ENCODE peak calls at places on chromosomes 2 and 18, in five cellular contexts. N is small intestine, E is GM23248, V is body of pancreas, A is neural progenitor cell. K is an unnamed sample.

GRCh38 chr2:72153924-72154323 is 6.3 kb upstream of the CYP26B1 start:
- DNase-seq in N (no peak), E (no peak), V (no peak), A (no peak), K (no peak)

GRCh38 chr2:8238521-8239230 is 443.2 kb upstream of the ID2 start:
- DNase-seq in N (no peak), E (no peak), V (no peak), A (no peak), K (no peak)

GRCh38 chr2:126906781-126907180 is 8.1 kb downstream of the TEX51 start:
- DNase-seq in N (no peak), E (no peak), V (no peak), A (no peak), K (no peak)

GRCh38 chr2:112033600-112033999 is 21.5 kb upstream of the TMEM87B start:
- DNase-seq in N (no peak), E (peak; percentile 45), V (peak; percentile 59), A (no peak), K (peak; percentile 17)

GRCh38 chr18:31400191-31400590 is 23.6 kb downstream of the DSG4 start:
- DNase-seq in N (peak; percentile 41), E (no peak), V (no peak), A (no peak), K (no peak)

GRCh38 chr2:69385443-69386151 is 1.4 kb downstream of the GFPT1 start:
- DNase-seq in N (peak; percentile 38), E (peak; percentile 63), V (no peak), A (no peak), K (no peak)

GRCh38 chr2:6896930-6897759 is 19.6 kb downstream of the RSAD2 start:
- DNase-seq in N (peak; percentile 44), E (peak; percentile 59), V (no peak), A (no peak), K (no peak)

GRCh38 chr2:72581560-72582181 is 244.2 kb downstream of the EXOC6B start:
- DNase-seq in N (no peak), E (no peak), V (no peak), A (peak; percentile 1), K (no peak)

GRCh38 chr2:241618836-241619235 is 18.1 kb downstream of the THAP4 start:
- DNase-seq in N (no peak), E (no peak), V (no peak), A (no peak), K (no peak)

GRCh38 chr18:63604791-63605567 is 17.8 kb downstream of the SERPINB13 start:
- DNase-seq in N (no peak), E (peak; percentile 84), V (no peak), A (no peak), K (no peak)

GRCh38 chr2:188028739-188029138 is 262.9 kb upstream of the GULP1 start:
- DNase-seq in N (no peak), E (no peak), V (no peak), A (peak; percentile 19), K (no peak)
- H3K27ac ChIP-seq in N (no peak overlapping the region), E (no peak overlapping the region), V (no peak overlapping the region), A (no peak overlapping the region), K (no peak overlapping the region)

GRCh38 chr18:56003651-56004050 is 415.7 kb upstream of the TCF4 start:
- DNase-seq in N (no peak), E (no peak), V (no peak), A (peak; percentile 35), K (no peak)
- H3K9me3 ChIP-seq in N (no peaks in the 10 kb centered on the region), E (no peaks in the 10 kb centered on the region), V (no peaks in the 10 kb centered on the region), A (no peaks in the 10 kb centered on the region), K (no peaks in the 10 kb centered on the region)

GRCh38 chr18:76564636-76565237 is 69.7 kb upstream of the ZNF516 start:
- DNase-seq in N (no peak), E (no peak), V (no peak), A (no peak), K (no peak)

GRCh38 chr18:76564117-76564516 is 69.1 kb upstream of the ZNF516 start:
- DNase-seq in N (no peak), E (peak; percentile 78), V (no peak), A (no peak), K (no peak)

GRCh38 chr18:76567835-76568445 is 72.9 kb upstream of the ZNF516 start:
- DNase-seq in N (no peak), E (no peak), V (no peak), A (no peak), K (no peak)

GRCh38 chr18:76566987-76567386 is 71.9 kb upstream of the ZNF516 start:
- DNase-seq in N (no peak), E (no peak), V (no peak), A (no peak), K (no peak)

DNA sequence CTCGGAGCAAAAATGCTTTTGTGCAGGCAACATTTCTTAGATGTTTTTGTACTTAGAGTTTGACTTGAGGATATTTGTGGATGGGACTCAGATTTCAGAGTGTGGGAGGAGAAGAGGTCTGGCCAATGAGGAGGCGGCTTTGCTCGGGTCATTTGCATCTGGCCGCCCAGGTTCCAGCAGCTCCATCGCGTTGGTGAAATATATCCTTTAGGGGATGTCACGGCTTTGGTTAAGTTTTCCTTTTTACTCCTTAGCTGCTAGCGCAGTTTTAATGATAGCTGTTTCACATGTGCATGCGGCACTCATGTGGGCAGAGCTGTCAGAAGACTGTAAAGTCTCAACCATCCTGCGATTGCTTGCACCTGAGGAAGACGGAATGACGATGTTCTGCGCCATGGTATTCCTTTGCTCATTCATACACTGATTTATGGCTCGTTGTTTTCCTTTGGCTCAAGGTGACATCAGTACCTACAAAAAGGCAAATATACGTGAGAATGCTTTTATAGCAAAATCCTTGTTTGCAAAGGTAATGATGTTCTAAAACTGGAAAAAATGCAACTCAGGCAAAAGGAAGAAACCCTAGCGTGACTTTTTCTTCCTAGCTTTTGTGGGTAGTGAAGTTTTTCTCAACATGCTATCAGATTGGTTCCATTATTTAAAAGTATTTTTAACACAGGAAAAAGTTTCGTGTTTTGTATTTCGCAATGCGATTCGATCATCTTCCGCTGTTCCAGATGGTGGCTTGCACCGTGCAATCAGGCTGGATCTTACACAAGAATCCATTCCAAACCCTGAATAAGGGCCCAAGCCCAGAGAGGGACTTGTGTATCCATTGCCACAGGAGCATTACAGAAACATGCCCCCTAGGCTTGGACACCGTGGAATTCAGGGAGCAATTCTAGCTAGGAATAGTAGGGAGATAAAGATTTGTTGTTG is 70.5 kb upstream of the ZNF516 start:
- DNase-seq in N (peak; percentile 37), E (peak; percentile 96), V (peak; percentile 81), A (peak; percentile 85), K (peak; percentile 84)
- H3K27ac ChIP-seq in N (no peak overlapping the region), E (peak overlapping the region; percentile 96), V (peak overlapping the region; percentile 31), A (no peak overlapping the region), K (peak overlapping the region; percentile 77)

GRCh38 chr2:45000921-45001628 is 8.2 kb downstream of the SIX2 start:
- DNase-seq in N (no peak), E (peak; percentile 61), V (peak; percentile 14), A (peak; percentile 73), K (no peak)
- H3K9me3 ChIP-seq in N (no peaks in the 10 kb centered on the region), E (no peaks in the 10 kb centered on the region), V (no peaks in the 10 kb centered on the region), A (no peaks in the 10 kb centered on the region), K (no peaks in the 10 kb centered on the region)

GRCh38 chr2:133200684-133201421 is 367.4 kb downstream of the NCKAP5 start:
- DNase-seq in N (no peak), E (peak; percentile 95), V (no peak), A (no peak), K (no peak)
- H3K27ac ChIP-seq in N (no peak overlapping the region), E (peak overlapping the region; percentile 71), V (no peak overlapping the region), A (no peak overlapping the region), K (no peak overlapping the region)

DNA sequence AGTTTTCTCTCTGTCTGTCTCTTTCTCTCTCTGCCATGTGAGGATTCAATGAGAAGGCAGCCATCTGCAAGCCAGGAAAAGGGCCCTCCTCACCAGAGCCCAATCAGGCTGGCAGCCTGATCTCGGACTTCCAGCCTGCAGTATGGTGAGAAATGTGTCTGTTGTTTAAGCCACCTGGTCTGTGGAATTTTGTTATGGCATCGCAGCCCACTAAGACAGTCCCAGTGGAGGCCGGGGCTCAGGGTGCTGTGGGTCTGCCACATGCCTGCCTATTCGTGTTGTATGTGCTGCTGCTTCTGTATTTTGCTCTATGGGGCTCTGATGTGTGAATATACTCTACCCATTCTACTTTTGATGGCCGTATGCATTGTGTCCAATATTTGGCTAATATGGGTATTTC is 139.0 kb upstream of the HS6ST1 start:
- DNase-seq in N (no peak), E (no peak), V (no peak), A (no peak), K (no peak)
- H3K9me3 ChIP-seq in N (no peaks in the 10 kb centered on the region), E (no peaks in the 10 kb centered on the region), V (no peaks in the 10 kb centered on the region), A (no peaks in the 10 kb centered on the region), K (no peaks in the 10 kb centered on the region)

K was measured in thyroid gland.